ENCODE peak calls at places on chromosomes 12 and 14, in seven cellular contexts. R is CD4-positive, alpha-beta T cell; I is A549; L is WERI-Rb-1; Y is A673; G is GM23248; C is pancreas. T is an unnamed sample.
A peak's percentile ranks its signal among the peaks of the same experiment; 100 is the strongest.

GRCh38 chr14:91241848-91242247 is 2.7 kb downstream of the GPR68 start:
- DNase-seq in R (no peak), I (no peak), L (no peak), Y (no peak), G (no peak), C (no peak), T (no peak)

GRCh38 chr12:100484891-100485511 is 11.3 kb downstream of the NR1H4 start:
- DNase-seq in R (no peak), I (no peak), L (no peak), Y (no peak), G (no peak), C (no peak), T (no peak)

GRCh38 chr14:64387232-64387737 is 868 bp upstream of the MTHFD1 start:
- DNase-seq in R (no peak), I (peak; percentile 41), L (no peak), Y (peak; percentile 31), G (peak; percentile 59), C (no peak), T (no peak)

GRCh38 chr12:65892905-65893304 is 68.6 kb downstream of the HMGA2 start:
- DNase-seq in R (no peak), I (no peak), L (no peak), Y (peak; percentile 90), G (peak; percentile 88), C (no peak), T (no peak)

GRCh38 chr12:104957388-104958008 is 592 bp downstream of the SLC41A2 start:
- DNase-seq in R (peak; percentile 20), I (peak; percentile 57), L (no peak), Y (no peak), G (peak; percentile 55), C (no peak), T (no peak)

GRCh38 chr12:114480309-114481199 is 74.6 kb upstream of the TBX5 start:
- DNase-seq in R (no peak), I (no peak), L (no peak), Y (no peak), G (peak; percentile 68), C (no peak), T (no peak)

GRCh38 chr14:85529803-85530574 is at the start of gene FLRT2:
- DNase-seq in R (no peak), I (peak; percentile 33), L (peak; percentile 30), Y (peak; percentile 88), G (peak; percentile 78), C (peak; percentile 75), T (no peak)

GRCh38 chr12:123344086-123344485 is 20.6 kb downstream of the SBNO1 start:
- DNase-seq in R (no peak), I (no peak), L (no peak), Y (no peak), G (no peak), C (no peak), T (no peak)

GRCh38 chr14:75428230-75429104 is 645 bp downstream of the JDP2 start:
- DNase-seq in R (no peak), I (peak; percentile 46), L (peak; percentile 31), Y (no peak), G (peak; percentile 73), C (peak; percentile 64), T (no peak)

GRCh38 chr12:26153421-26154154 is 28.8 kb upstream of the BHLHE41 start:
- DNase-seq in R (no peak), I (peak; percentile 55), L (no peak), Y (peak; percentile 57), G (peak; percentile 97), C (peak; percentile 62), T (no peak)

GRCh38 chr14:59484611-59485174 is 376 bp downstream of the JKAMP start:
- DNase-seq in R (no peak), I (no peak), L (no peak), Y (peak; percentile 29), G (peak; percentile 60), C (no peak), T (no peak)

GRCh38 chr12:571795-572531 is 91.3 kb downstream of the NINJ2 start:
- DNase-seq in R (no peak), I (peak; percentile 55), L (no peak), Y (no peak), G (peak; percentile 41), C (no peak), T (no peak)
- H3K27ac ChIP-seq in R (no peak overlapping the region), I (peak overlapping the region; percentile 98), L (no peak overlapping the region), Y (no peak overlapping the region), G (peak overlapping the region; percentile 90), C (no peak overlapping the region), T (no peak overlapping the region)

GRCh38 chr14:80973918-80974317 is 18.5 kb downstream of the TSHR start:
- DNase-seq in R (no peak), I (no peak), L (peak; percentile 21), Y (no peak), G (peak; percentile 35), C (no peak), T (no peak)

GRCh38 chr14:80977103-80977728 is 21.8 kb downstream of the TSHR start:
- DNase-seq in R (no peak), I (no peak), L (no peak), Y (no peak), G (no peak), C (no peak), T (no peak)

GRCh38 chr14:80979951-80980350 is 24.5 kb downstream of the TSHR start:
- DNase-seq in R (no peak), I (no peak), L (no peak), Y (no peak), G (no peak), C (no peak), T (no peak)

GRCh38 chr14:80978403-80978802 is 23.0 kb downstream of the TSHR start:
- DNase-seq in R (no peak), I (no peak), L (no peak), Y (no peak), G (no peak), C (no peak), T (no peak)

DNA sequence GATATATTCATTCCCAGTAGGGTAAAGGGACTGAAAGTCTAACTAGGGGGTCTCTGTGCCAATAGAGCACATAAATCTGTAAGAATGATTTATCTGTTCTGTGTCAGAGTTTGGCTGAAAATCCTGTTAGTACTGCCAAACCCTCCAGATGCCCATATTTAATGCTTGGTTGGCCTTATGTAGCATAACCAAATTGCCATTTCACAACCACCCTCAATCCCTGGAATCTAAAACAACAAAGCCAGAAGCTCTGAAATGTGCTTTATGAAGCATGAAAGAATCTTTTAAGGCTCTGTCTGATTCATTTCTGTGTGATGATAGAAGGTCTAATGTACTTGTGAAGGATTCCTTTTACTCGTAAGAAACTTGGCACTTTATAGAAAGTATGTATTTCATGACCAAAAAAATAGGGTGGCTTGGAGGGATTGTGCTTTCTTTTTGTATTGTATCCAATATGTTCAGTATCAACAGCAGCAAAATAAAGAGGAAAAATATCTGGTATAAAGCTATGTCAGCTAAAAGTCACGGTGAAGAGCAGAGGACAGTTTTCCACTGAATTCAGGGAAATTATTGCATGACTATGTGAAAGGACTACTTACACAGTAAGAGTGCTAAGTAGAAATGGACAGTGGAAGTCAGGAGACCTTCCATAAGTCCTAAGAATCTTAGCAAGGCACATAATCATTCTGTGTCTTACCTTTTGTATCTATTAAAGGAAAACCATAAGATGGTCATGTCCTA is 19.1 kb downstream of the TSHR start:
- DNase-seq in R (no peak), I (no peak), L (no peak), Y (peak; percentile 87), G (peak; percentile 48), C (no peak), T (no peak)
- H3K9me3 ChIP-seq in R (no peaks in the 10 kb centered on the region), I (no peaks in the 10 kb centered on the region), L (no peaks in the 10 kb centered on the region), Y (no peaks in the 10 kb centered on the region), G (no peaks in the 10 kb centered on the region), C (no peaks in the 10 kb centered on the region), T (no peaks in the 10 kb centered on the region)

DNA sequence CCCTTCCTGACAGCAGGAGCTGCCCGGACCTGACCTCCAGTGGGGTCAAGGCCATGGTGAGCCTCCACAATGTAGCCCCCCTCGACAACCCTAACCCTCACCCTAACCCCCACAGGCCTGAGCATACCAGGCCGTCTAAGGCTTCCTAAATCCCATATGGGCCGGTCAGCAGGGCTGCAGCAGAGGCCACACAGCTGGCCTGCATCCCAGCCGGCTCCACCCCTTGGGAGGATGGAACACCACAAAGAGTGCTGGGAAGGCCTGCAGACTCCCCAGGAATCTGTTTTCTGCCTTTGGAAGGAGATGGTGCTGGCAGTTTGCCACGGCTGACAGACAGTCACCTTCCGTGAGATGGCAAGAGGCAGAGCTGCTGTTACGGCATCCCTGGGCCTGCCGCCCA is 2.8 kb downstream of the TMEM179 start:
- DNase-seq in R (no peak), I (no peak), L (peak; percentile 15), Y (no peak), G (peak; percentile 23), C (no peak), T (no peak)
- H3K27ac ChIP-seq in R (no peak overlapping the region), I (no peak overlapping the region), L (peak overlapping the region; percentile 24), Y (no peak overlapping the region), G (no peak overlapping the region), C (no peak overlapping the region), T (no peak overlapping the region)

GRCh38 chr14:79871164-79871563 is 340.1 kb downstream of the DIO2 start:
- DNase-seq in R (no peak), I (no peak), L (no peak), Y (no peak), G (no peak), C (no peak), T (no peak)
- H3K9me3 ChIP-seq in R (no peaks in the 10 kb centered on the region), I (no peaks in the 10 kb centered on the region), L (no peaks in the 10 kb centered on the region), Y (no peaks in the 10 kb centered on the region), G (no peaks in the 10 kb centered on the region), C (no peaks in the 10 kb centered on the region), T (no peaks in the 10 kb centered on the region)

GRCh38 chr12:19847294-19848059 is 408.2 kb downstream of the AEBP2 start:
- DNase-seq in R (no peak), I (no peak), L (no peak), Y (no peak), G (peak; percentile 19), C (no peak), T (no peak)

GRCh38 chr12:19846561-19846960 is 407.3 kb downstream of the AEBP2 start:
- DNase-seq in R (no peak), I (peak; percentile 13), L (no peak), Y (no peak), G (peak; percentile 74), C (no peak), T (no peak)

GRCh38 chr12:19850341-19851065 is 411.2 kb downstream of the AEBP2 start:
- DNase-seq in R (no peak), I (no peak), L (no peak), Y (no peak), G (peak; percentile 44), C (no peak), T (no peak)

GRCh38 chr12:19849208-19849607 is 409.9 kb downstream of the AEBP2 start:
- DNase-seq in R (no peak), I (no peak), L (no peak), Y (no peak), G (no peak), C (no peak), T (no peak)

DNA sequence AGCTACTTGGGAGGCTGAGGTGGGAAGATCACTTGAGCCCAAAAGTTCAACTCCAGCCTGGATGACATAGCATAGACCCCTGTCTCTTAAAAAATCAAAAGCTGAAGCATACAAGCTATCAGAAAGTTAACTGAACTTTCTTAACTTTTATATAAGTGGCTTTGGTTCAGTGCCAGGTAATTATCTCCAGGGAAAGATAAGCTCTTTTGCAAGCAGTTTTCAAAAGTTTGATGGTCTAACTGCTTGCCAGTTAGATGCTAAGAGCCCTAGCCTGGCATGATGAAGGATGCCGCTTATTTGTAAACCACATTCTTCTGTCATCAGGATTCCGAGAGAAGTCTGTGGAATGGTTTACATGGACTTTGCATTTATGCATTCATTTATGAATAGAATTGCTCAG is 409.1 kb downstream of the AEBP2 start:
- DNase-seq in R (no peak), I (no peak), L (no peak), Y (peak; percentile 10), G (no peak), C (no peak), T (no peak)
- H3K27ac ChIP-seq in R (no peak overlapping the region), I (no peak overlapping the region), L (no peak overlapping the region), Y (no peak overlapping the region), G (no peak overlapping the region), C (no peak overlapping the region), T (no peak overlapping the region)

GRCh38 chr12:126182619-126183236 is 1117.5 kb downstream of the AACS start:
- DNase-seq in R (no peak), I (no peak), L (no peak), Y (peak; percentile 52), G (peak; percentile 0), C (no peak), T (no peak)
- H3K9me3 ChIP-seq in R (peaks cover 5% of the 10 kb centered on the region), I (no peaks in the 10 kb centered on the region), L (no peaks in the 10 kb centered on the region), Y (no peaks in the 10 kb centered on the region), G (no peaks in the 10 kb centered on the region), C (no peaks in the 10 kb centered on the region), T (no peaks in the 10 kb centered on the region)